ENCODE peak calls at places on chromosome 1, in six cellular contexts. Y is T-helper 1 cell; K is ovary; C is C1 segment of cervical spinal cord; P is stimulated activated CD8-positive, alpha-beta memory T cell treated with anti-CD3 and anti-CD28 coated beads, Interleukin-15, amount 100 ng/mL, for 24 hours; D is CD8-positive, alpha-beta T cell. T is an unnamed sample.

GRCh38 chr1:101075926-101076325 is 50.3 kb upstream of the DPH5 start:
- DNase-seq in Y (no peak), K (no peak), C (no peak), P (no peak), D (no peak), T (no peak)

GRCh38 chr1:35708179-35708891 is 10.3 kb downstream of the C1orf216 start:
- DNase-seq in Y (peak; percentile 24), K (no peak), C (no peak), P (no peak), D (no peak), T (no peak)

GRCh38 chr1:109769335-109770078 is 5.8 kb upstream of the EPS8L3 start:
- DNase-seq in Y (no peak), K (peak; percentile 12), C (no peak), P (no peak), D (no peak), T (no peak)

GRCh38 chr1:65343286-65343685 is 33.9 kb downstream of the DNAJC6 start:
- DNase-seq in Y (no peak), K (no peak), C (no peak), P (no peak), D (no peak), T (no peak)

GRCh38 chr1:218171302-218171893 is 113.7 kb upstream of the RRP15 start:
- DNase-seq in Y (peak; percentile 4), K (no peak), C (no peak), P (no peak), D (no peak), T (no peak)

GRCh38 chr1:111754964-111755320 is 759 bp upstream of the DDX20 start:
- DNase-seq in Y (peak; percentile 69), K (no peak), C (no peak), P (no peak), D (no peak), T (peak; percentile 27)

GRCh38 chr1:12014141-12014981 is 4.9 kb upstream of the MIIP start:
- DNase-seq in Y (peak; percentile 53), K (no peak), C (no peak), P (no peak), D (no peak), T (no peak)

GRCh38 chr1:24865587-24865986 is 64.5 kb downstream of the RUNX3 start:
- DNase-seq in Y (no peak), K (no peak), C (no peak), P (no peak), D (no peak), T (no peak)

GRCh38 chr1:217244946-217245345 is 385.9 kb downstream of the GPATCH2 start:
- DNase-seq in Y (no peak), K (no peak), C (no peak), P (no peak), D (no peak), T (no peak)

GRCh38 chr1:156387899-156388813 is 19.1 kb downstream of the RHBG start:
- DNase-seq in Y (no peak), K (no peak), C (peak; percentile 90), P (no peak), D (no peak), T (no peak)